ENCODE peak calls at places on chromosomes 13 and 19, in nine cellular contexts. L is C1 segment of cervical spinal cord, I is glutamatergic neuron, W is NCI-H2029, O is non-pigmented ciliary epithelial cell, N is left lobe of liver, D is GM03348, H is psoas muscle, C is lower leg skin. P is an unnamed sample.

GRCh38 chr13:52862358-52863206 is 14.1 kb upstream of the PCDH8 start:
- DNase-seq in H (no peak), W (no peak), N (no peak), D (peak), L (no peak), O (no peak), C (no peak), I (peak), P (no peak)

GRCh38 chr19:47797996-47798903 is 6.1 kb downstream of the TPRX1 start:
- DNase-seq in I (no peak), C (no peak), W (no peak), O (no peak), N (no peak), H (no peak), L (no peak), D (no peak), P (no peak)

GRCh38 chr19:3482507-3483225 is 575 bp downstream of the SMIM44 start:
- DNase-seq in L (no peak), N (no peak), D (no peak), H (no peak), W (no peak), I (no peak), O (no peak), C (no peak), P (no peak)

GRCh38 chr19:46863818-46864629 is 3.2 kb downstream of the ARHGAP35 start:
- DNase-seq in I (no peak), N (peak), L (peak), O (no peak), H (no peak), C (peak), W (peak), D (peak), P (peak)

GRCh38 chr13:101417043-101417406 is 717 bp upstream of the NALCN start:
- DNase-seq in N (no peak), O (no peak), D (peak), H (no peak), W (no peak), I (no peak), C (no peak), L (no peak), P (no peak)

GRCh38 chr19:1860821-1861598 is 2.4 kb downstream of the KLF16 start:
- DNase-seq in W (no peak), O (no peak), H (no peak), L (no peak), I (no peak), C (no peak), N (no peak), D (peak), P (no peak)

GRCh38 chr19:7748756-7749155 is 1.4 kb upstream of the CD209 start:
- DNase-seq in O (no peak), C (no peak), N (no peak), H (no peak), I (no peak), D (no peak), W (no peak), L (no peak), P (no peak)

GRCh38 chr19:42397315-42398166 is 7.4 kb upstream of the CNFN start:
- DNase-seq in I (no peak), W (no peak), L (no peak), C (no peak), H (no peak), N (no peak), O (no peak), D (no peak), P (no peak)

P was measured in sciatic nerve.